ENCODE peak calls at places on chromosomes 7 and 10, in four cellular contexts. L is left ventricle myocardium inferior, J is GM23248, W is Karpas-422. N is an unnamed sample.

GRCh38 chr7:30869794-30870491 is 41.7 kb upstream of the AQP1 start:
- DNase-seq in L (peak), J (peak), W (no peak), N (peak)

GRCh38 chr7:149147730-149148653 is 739 bp downstream of the ZNF398 start:
- DNase-seq in L (peak), J (peak), W (peak), N (peak)

GRCh38 chr7:151871904-151872303 is 5.0 kb downstream of the PRKAG2 start:
- DNase-seq in L (peak), J (peak), W (no peak), N (no peak)

GRCh38 chr10:47190301-47190700 is 109.7 kb upstream of the GDF10 start:
- DNase-seq in L (no peak), J (no peak), W (no peak), N (no peak)

GRCh38 chr10:75191821-75192568 is 18.6 kb upstream of the VDAC2 start:
- DNase-seq in L (peak), J (peak), W (no peak), N (no peak)

GRCh38 chr7:111437736-111438135 is 124.6 kb downstream of the IMMP2L start:
- DNase-seq in L (no peak), J (peak), W (no peak), N (no peak)

GRCh38 chr10:3848768-3849643 is 64.0 kb upstream of the KLF6 start:
- DNase-seq in L (no peak), J (peak), W (no peak), N (peak)

GRCh38 chr7:79091661-79092060 is 361.8 kb downstream of the MAGI2 start:
- DNase-seq in L (no peak), J (peak), W (no peak), N (peak)

GRCh38 chr10:79380918-79381775 is 33.9 kb downstream of the PPIF start:
- DNase-seq in L (no peak), J (peak), W (no peak), N (no peak)

GRCh38 chr7:158533386-158534133 is 54.1 kb downstream of the PTPRN2 start:
- DNase-seq in L (no peak), J (no peak), W (no peak), N (no peak)

GRCh38 chr10:35707642-35708425 is 65.7 kb upstream of the FZD8 start:
- DNase-seq in L (no peak), J (no peak), W (no peak), N (no peak)

GRCh38 chr7:41994046-41994745 is 242.8 kb downstream of the GLI3 start:
- DNase-seq in L (no peak), J (peak), W (no peak), N (peak)

GRCh38 chr10:20891338-20891714 is 5.8 kb downstream of the NEBL start:
- DNase-seq in L (no peak), J (peak), W (no peak), N (no peak)

GRCh38 chr10:52756295-52756694 is 16.3 kb downstream of the MBL2 start:
- DNase-seq in L (no peak), J (no peak), W (no peak), N (no peak)

GRCh38 chr10:31320179-31320597 is 1.2 kb downstream of the ZEB1 start:
- DNase-seq in L (peak), J (peak), W (peak), N (no peak)

GRCh38 chr7:150845471-150845870 is 6.8 kb upstream of the AOC1 start:
- DNase-seq in L (peak), J (peak), W (no peak), N (no peak)

GRCh38 chr7:69906309-69906995 is 308.2 kb downstream of the AUTS2 start:
- DNase-seq in L (no peak), J (peak), W (no peak), N (peak)

GRCh38 chr7:137932881-137933269 is 69.0 kb downstream of the CREB3L2 start:
- DNase-seq in L (no peak), J (peak), W (no peak), N (peak)

GRCh38 chr7:135980665-135981180 is 3.6 kb upstream of the MTPN start:
- DNase-seq in L (no peak), J (peak), W (peak), N (peak)

GRCh38 chr10:126203746-126204145 is 184.5 kb downstream of the ADAM12 start:
- DNase-seq in L (no peak), J (no peak), W (no peak), N (no peak)

GRCh38 chr7:122064971-122065370 is 79.1 kb downstream of the AASS start:
- DNase-seq in L (no peak), J (no peak), W (no peak), N (no peak)

GRCh38 chr7:43108255-43109011 is 4.0 kb upstream of the HECW1 start:
- DNase-seq in L (peak), J (peak), W (peak), N (peak)

GRCh38 chr10:1289591-1289990 is 233.4 kb downstream of the WDR37 start:
- DNase-seq in L (no peak), J (peak), W (no peak), N (no peak)

GRCh38 chr10:63105811-63106755 is 27.0 kb upstream of the NRBF2 start:
- DNase-seq in L (peak), J (peak), W (no peak), N (no peak)

GRCh38 chr7:31918706-31919393 is 151.4 kb downstream of the PDE1C start:
- DNase-seq in L (no peak), J (no peak), W (no peak), N (no peak)
- H3K27ac ChIP-seq in L (peak), J (no peak), W (no peak), N (no peak)

GRCh38 chr7:143408247-143408685 is 390 bp downstream of the EPHA1 start:
- DNase-seq in L (no peak), J (no peak), W (no peak), N (no peak)
- H3K27ac ChIP-seq in L (no peak), J (no peak), W (no peak), N (no peak)

GRCh38 chr7:130823060-130823459 is 89.1 kb upstream of the KLF14 start:
- DNase-seq in L (no peak), J (peak), W (no peak), N (no peak)
- H3K27ac ChIP-seq in L (no peak), J (no peak), W (no peak), N (no peak)

GRCh38 chr7:74380720-74381119 is 73.0 kb upstream of the GTF2IRD1 start:
- DNase-seq in L (no peak), J (peak), W (no peak), N (no peak)
- H3K27ac ChIP-seq in L (no peak), J (peak), W (no peak), N (no peak)

GRCh38 chr10:9018161-9018843 is 963.8 kb downstream of the GATA3 start:
- DNase-seq in L (no peak), J (no peak), W (no peak), N (peak)

GRCh38 chr10:9018844-9019173 is 964.3 kb downstream of the GATA3 start:
- DNase-seq in L (no peak), J (no peak), W (no peak), N (peak)

GRCh38 chr10:9015005-9015404 is 960.5 kb downstream of the GATA3 start:
- DNase-seq in L (no peak), J (no peak), W (no peak), N (peak)

GRCh38 chr10:9012312-9012711 is 957.8 kb downstream of the GATA3 start:
- DNase-seq in L (no peak), J (peak), W (no peak), N (peak)

GRCh38 chr10:9016930-9017329 is 962.4 kb downstream of the GATA3 start:
- DNase-seq in L (no peak), J (no peak), W (no peak), N (no peak)
- H3K27ac ChIP-seq in L (no peak), J (no peak), W (no peak), N (no peak)

DNA sequence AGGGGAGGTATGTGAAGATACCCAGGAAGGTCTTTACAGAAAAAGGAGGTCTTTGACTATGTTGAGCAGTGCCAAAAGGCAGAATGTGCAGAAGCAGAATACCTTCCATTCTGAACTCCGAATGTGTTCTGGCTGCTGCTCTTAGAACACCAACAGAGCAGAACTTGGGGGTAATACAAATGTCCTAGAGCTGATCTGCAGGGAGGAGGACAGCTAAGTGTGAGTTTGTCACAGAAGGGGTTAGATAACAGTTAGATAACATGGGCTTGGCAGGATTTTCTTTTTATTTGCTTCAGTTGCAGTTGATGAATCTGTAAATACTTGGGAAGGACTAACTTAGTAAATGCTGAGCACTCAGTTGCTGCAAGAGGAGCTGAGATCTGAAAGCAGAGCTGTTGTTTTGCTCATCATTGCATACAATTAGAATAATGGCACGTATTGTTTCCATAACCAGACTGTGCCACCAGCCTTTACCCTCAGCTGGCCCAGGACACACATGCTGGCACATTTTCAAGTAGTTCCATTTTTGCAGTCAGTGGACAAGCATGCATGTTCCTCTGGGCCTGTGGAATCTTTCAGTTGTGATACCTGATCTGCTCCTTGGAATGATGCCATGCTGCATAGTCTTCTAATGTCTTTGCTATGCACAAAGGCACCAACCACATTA is 55.9 kb downstream of the GSDME start:
- DNase-seq in L (no peak), J (peak), W (no peak), N (peak)
- H3K27ac ChIP-seq in L (peak), J (no peak), W (no peak), N (peak)

GRCh38 chr7:156217803-156218202 is 405.5 kb upstream of the SHH start:
- DNase-seq in L (no peak), J (no peak), W (no peak), N (no peak)

GRCh38 chr7:156220078-156220605 is 407.9 kb upstream of the SHH start:
- DNase-seq in L (no peak), J (no peak), W (peak), N (no peak)

GRCh38 chr7:156220701-156221100 is 408.4 kb upstream of the SHH start:
- DNase-seq in L (no peak), J (no peak), W (peak), N (no peak)

GRCh38 chr7:156219307-156220077 is 407.2 kb upstream of the SHH start:
- DNase-seq in L (no peak), J (no peak), W (peak), N (no peak)

DNA sequence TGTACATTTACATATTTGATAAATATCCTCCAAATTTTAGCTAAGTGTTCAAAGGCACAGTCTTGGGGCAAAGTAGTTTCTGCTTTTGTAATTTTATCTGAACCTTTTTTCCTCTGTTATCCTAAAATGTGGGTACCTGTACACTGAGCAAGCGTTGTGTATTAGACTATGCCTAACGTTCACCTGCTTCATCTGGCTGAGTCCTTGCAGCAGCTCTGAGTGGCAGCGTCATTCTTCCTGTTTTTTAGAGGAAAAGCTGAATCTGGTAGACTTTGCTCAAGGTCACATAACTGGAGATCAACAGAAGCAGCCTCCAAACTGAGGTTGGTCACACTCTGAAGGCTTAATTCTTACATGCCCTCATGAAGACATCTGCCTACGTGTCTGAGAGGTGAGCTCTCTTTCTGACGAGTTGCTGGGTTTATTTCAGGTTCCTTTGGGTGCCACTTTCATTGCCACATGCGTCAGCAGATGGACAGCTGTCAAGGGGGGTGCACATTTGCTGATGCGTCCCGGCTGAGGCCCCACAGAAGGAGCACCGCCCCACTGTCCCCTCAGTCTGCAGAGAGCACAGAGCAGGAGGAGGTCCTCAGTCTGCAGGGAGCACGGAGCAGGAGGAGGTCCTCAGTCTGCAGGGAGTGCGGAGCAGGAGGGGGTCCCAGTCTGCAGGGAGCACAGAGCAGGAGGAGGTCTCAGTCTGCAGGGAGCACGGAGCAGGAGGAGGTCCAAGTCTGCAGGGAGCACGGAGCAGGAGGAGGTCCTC is 406.5 kb upstream of the SHH start:
- DNase-seq in L (no peak), J (no peak), W (peak), N (no peak)
- H3K27ac ChIP-seq in L (no peak), J (no peak), W (no peak), N (no peak)

DNA sequence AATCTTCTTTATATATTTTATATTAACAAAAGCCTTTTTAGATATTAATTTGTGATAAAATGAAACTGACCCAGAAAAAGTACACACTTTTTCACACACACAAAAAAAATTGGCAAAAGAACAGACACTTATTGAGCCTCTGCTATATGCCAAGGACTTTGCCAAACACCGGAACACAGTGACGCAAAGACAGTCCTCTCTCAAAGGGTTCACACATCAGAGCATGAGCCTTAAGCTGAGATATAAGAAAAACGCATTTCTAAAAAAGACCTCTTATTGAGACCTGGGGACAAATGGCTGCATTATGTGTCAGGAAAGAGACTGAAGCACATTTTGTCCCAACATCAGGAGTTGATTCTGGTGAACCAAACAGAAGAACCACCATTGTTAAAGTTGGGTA is 24.0 kb upstream of the ABCB4 start:
- DNase-seq in L (no peak), J (no peak), W (no peak), N (no peak)
- H3K27ac ChIP-seq in L (no peak), J (no peak), W (no peak), N (no peak)

DNA sequence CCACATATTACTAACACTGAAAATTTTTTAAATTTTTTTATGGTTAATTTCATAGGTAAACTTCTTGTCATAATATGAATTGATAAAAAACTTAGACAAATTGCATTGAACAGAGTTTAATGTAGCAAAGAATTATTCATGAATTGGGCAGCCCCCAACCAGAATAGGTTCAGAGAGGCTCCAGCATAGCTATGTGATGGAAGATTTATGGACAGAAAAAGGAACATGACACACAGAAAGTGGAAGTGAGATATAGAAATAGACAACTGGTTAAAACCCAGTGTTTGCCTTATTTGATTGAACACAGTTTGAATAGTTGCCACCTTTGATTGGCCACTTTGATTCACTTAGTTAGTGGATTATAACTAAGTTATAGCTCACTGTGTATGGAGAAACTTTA is 87.2 kb downstream of the AHR start:
- DNase-seq in L (no peak), J (no peak), W (no peak), N (no peak)
- H3K27ac ChIP-seq in L (no peak), J (no peak), W (no peak), N (no peak)

N was measured in A673.